ENCODE peak calls at places on chromosomes 5 and 9, in seven cellular contexts. G, R, C, X, P, V and J are unnamed samples.

GRCh38 chr5:88251048-88251711 is 17.5 kb downstream of the TMEM161B start:
- DNase-seq in C (peak), G (peak), V (peak), X (no peak), R (no peak), P (no peak), J (no peak)

GRCh38 chr5:137248476-137248970 is 250.6 kb downstream of the SPOCK1 start:
- DNase-seq in P (no peak), R (no peak), G (no peak), V (no peak), C (no peak), X (no peak), J (peak)

GRCh38 chr9:76218868-76219462 is 175.3 kb downstream of the RFK start:
- DNase-seq in X (no peak), G (peak), P (no peak), V (peak), R (no peak), C (peak), J (no peak)

GRCh38 chr5:84248013-84248412 is 136.7 kb downstream of the EDIL3 start:
- DNase-seq in R (no peak), X (no peak), V (no peak), G (no peak), P (no peak), C (no peak), J (no peak)

GRCh38 chr9:130535818-130536521 is 43.4 kb upstream of the FUBP3 start:
- DNase-seq in C (peak), R (no peak), G (peak), X (peak), V (no peak), P (peak), J (peak)

GRCh38 chr9:123478967-123479602 is 123.1 kb downstream of the CRB2 start:
- DNase-seq in P (no peak), V (no peak), C (no peak), G (no peak), R (no peak), X (no peak), J (no peak)

GRCh38 chr9:130938652-130939404 is at the start of gene FIBCD1:
- DNase-seq in R (no peak), P (no peak), C (peak), G (peak), V (no peak), X (no peak), J (no peak)

GRCh38 chr5:52520171-52520570 is 267.5 kb upstream of the ITGA1 start:
- DNase-seq in P (no peak), R (no peak), C (no peak), V (no peak), G (no peak), X (no peak), J (no peak)

GRCh38 chr5:129382921-129383672 is 77.0 kb upstream of the ADAMTS19 start:
- DNase-seq in P (no peak), X (no peak), C (no peak), G (no peak), R (no peak), V (no peak), J (peak)

GRCh38 chr5:76403713-76403962 is 553 bp downstream of the IQGAP2 start:
- DNase-seq in V (no peak), G (peak), C (peak), X (no peak), R (no peak), P (no peak), J (no peak)
- TF ChIP-seq CTCF in V (peak), G (no peak), C (peak), X (no peak), R (no peak), P (peak), J (no peak)

GRCh38 chr9:100581081-100581480 is 3.2 kb downstream of the CAVIN4 start:
- DNase-seq in X (no peak), R (no peak), V (no peak), C (no peak), G (no peak), P (no peak), J (no peak)
- H3K4me3 ChIP-seq in X (peak), R (no peak), V (no peak), C (no peak), G (no peak), P (no peak), J (no peak)

GRCh38 chr9:93479726-93480125 is 26.3 kb upstream of the FAM120AOS start:
- DNase-seq in C (peak), X (no peak), P (no peak), R (no peak), G (no peak), V (no peak), J (no peak)

GRCh38 chr9:93477397-93477796 is 24.0 kb upstream of the FAM120AOS start:
- DNase-seq in G (no peak), V (no peak), X (no peak), C (no peak), R (no peak), P (no peak), J (no peak)

GRCh38 chr9:93480262-93480661 is 26.9 kb upstream of the FAM120AOS start:
- DNase-seq in P (no peak), G (no peak), R (no peak), C (no peak), X (no peak), V (no peak), J (no peak)

GRCh38 chr9:93483497-93483896 is 30.1 kb upstream of the FAM120AOS start:
- DNase-seq in C (no peak), R (no peak), X (no peak), V (no peak), G (no peak), P (no peak), J (no peak)

DNA sequence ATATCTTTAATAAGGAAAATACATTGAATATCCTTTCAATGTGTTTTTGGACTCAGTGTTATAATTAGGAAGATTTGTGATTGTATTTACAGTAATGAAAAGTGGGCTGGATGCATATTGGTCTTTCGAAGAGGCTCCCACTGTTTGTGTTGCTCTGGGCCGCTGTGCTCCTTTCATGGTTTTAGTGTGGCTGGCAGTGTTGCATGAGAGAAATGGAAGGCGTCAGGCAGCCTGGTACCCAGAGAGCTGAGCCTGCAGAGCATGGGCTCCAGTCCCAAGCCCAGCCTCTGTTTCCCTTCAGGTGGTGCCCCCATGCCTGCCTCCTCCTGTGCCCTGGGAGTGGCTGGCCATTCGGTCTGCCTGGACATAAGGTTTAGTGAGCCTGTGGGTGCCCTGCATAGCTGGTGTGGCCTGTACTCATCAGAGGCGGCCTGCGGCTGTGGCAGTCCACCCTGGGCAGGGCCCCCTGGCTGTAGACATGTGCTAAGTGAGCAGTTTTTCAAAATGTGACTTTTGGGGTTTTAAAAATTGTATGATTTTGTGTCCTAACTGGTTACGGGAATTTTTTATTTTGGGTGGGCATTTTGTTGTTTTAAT is 27.4 kb upstream of the FAM120AOS start:
- DNase-seq in G (no peak), C (no peak), P (no peak), R (no peak), X (no peak), V (no peak), J (no peak)
- TF ChIP-seq CTCF in G (no peak), C (peak), P (no peak), R (no peak), X (no peak), V (no peak), J (no peak)

GRCh38 chr5:148395031-148395430 is 11.3 kb downstream of the FBXO38 start:
- DNase-seq in C (no peak), G (no peak), X (no peak), R (no peak), P (no peak), V (no peak), J (no peak)

GRCh38 chr5:148398698-148399121 is 15.0 kb downstream of the FBXO38 start:
- DNase-seq in X (no peak), P (no peak), G (no peak), C (no peak), V (no peak), R (no peak), J (peak)

GRCh38 chr5:148394587-148395019 is 10.8 kb downstream of the FBXO38 start:
- DNase-seq in P (no peak), C (no peak), R (no peak), G (no peak), V (no peak), X (no peak), J (no peak)

GRCh38 chr5:148401604-148402003 is 17.8 kb downstream of the FBXO38 start:
- DNase-seq in R (peak), X (no peak), V (no peak), P (no peak), C (peak), G (peak), J (peak)

DNA sequence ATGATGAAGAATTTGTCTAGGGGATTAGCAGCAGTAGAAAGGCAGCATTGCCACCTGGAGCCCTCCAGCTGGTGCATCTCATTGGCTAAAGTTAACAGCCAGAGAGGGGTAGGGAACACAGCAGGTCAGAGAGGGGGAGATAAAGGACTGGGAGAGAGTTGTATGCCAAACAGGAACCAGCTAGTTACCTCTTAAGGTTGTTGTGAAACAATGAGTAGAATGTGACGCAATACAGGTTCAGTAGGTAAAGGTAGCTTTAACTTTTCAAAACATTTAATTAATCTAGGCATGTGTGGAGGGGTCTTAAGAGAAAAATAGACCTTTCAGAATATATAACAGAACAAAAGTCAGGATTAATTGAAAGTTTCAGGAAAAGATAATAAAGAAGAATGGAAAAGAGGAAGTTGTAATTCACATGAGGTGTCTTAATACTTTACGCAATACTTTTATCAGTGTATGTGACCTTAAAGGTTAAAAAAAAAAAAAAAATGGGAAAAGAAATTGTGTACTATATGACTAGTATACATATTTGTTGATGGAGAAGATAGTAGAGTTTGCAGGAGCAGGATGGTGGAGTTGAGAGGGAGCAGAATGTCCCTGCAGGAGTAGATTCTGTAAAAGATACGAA is 14.3 kb downstream of the FBXO38 start:
- DNase-seq in X (no peak), P (no peak), R (no peak), V (no peak), G (no peak), C (no peak), J (peak)
- H3K4me3 ChIP-seq in X (no peak), P (no peak), R (no peak), V (no peak), G (no peak), C (no peak), J (no peak)

DNA sequence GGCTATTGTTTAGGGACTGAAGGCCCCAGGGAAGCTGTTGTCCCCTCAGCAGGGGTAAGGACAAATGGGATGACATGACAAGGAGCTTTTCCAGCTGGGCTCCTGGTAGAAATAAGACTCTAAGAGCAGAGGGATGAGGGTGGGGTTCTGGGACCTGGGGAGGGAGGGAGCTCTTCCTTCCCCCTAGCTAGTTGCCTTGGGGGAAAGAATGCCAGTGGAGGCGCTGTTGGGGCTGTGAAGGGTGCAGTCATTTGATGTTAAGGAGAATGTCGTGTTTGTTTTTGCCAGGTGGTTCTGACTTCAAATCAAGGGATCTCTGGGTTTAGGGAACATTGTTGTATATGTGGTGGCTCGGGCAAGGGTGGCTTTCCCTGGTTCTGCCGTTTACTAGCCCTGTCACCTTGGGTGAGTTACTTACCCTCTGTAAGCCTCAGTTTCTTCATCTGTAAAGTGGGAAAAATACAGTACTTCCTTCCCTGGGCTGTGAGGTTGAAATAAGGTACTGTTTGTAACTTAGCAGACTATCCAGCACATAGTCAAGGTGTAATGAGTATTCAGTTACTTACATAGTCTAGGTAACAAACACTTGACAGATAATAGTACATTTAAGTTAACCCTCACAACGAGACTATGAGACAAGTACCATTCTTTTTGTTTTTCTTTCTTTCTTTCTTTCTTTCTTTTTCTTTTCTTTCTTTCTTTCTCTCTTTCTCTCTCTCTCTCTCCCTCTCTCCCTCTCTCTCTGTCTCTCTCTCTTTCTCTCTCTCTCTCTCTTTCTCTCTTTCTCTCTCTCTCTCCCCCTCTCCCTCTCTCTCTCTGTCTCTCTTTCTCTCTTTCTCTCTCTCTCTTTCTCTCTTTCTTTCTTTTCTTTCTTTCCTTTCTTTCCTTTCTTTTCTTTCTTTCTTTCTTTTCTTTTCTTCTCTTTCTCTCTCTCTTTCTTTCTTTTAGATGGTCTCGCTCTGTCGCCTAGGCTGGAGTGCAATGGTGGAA is 48.0 kb downstream of the WWC1 start:
- DNase-seq in G (no peak), P (no peak), V (no peak), R (no peak), C (no peak), X (no peak), J (no peak)
- TF ChIP-seq CTCF in G (no peak), P (no peak), V (peak), R (no peak), C (peak), X (no peak), J (no peak)